ENCODE peak calls at places on chromosomes 6 and 20, in four cellular contexts. Y is cardiac muscle cell, F is GM23338, B is LoVo. V is an unnamed sample.
A peak's percentile ranks its signal among the peaks of the same experiment; 100 is the strongest.

GRCh38 chr6:27871919-27872633 is 40.1 kb downstream of the OR2B2 start:
- DNase-seq in F (peak; percentile 93), Y (peak; percentile 98), B (peak; percentile 92), V (peak; percentile 97)

GRCh38 chr20:4027590-4028265 is 12.4 kb upstream of the RNF24 start:
- DNase-seq in B (no peak), Y (no peak), F (no peak), V (no peak)

GRCh38 chr6:14746139-14746837 is 499.6 kb upstream of the JARID2 start:
- DNase-seq in B (no peak), Y (no peak), F (no peak), V (no peak)

GRCh38 chr6:39823187-39823815 is 31.1 kb downstream of the DAAM2 start:
- DNase-seq in B (no peak), F (no peak), Y (peak; percentile 38), V (no peak)

GRCh38 chr6:65113581-65113980 is 593.4 kb downstream of the EYS start:
- DNase-seq in B (no peak), Y (peak; percentile 11), F (no peak), V (no peak)

GRCh38 chr20:54200487-54201267 is 7.2 kb upstream of the PFDN4 start:
- DNase-seq in B (peak; percentile 38), F (no peak), Y (no peak), V (no peak)

GRCh38 chr20:53872561-53873248 is 197.7 kb downstream of the BCAS1 start:
- DNase-seq in F (no peak), Y (peak; percentile 34), B (no peak), V (peak; percentile 55)

GRCh38 chr6:27546522-27546921 is 73.6 kb upstream of the ZNF184 start:
- DNase-seq in Y (no peak), F (no peak), B (no peak), V (no peak)

GRCh38 chr6:168852336-168852884 is 401.2 kb downstream of the THBS2 start:
- DNase-seq in Y (no peak), F (no peak), B (no peak), V (no peak)

GRCh38 chr20:6122873-6123649 is at the start of gene FERMT1:
- DNase-seq in F (peak; percentile 78), B (peak; percentile 85), Y (peak; percentile 78), V (no peak)

GRCh38 chr6:111590209-111590955 is 15.3 kb downstream of the TRAF3IP2 start:
- DNase-seq in B (no peak), F (no peak), Y (no peak), V (no peak)

GRCh38 chr20:63092660-63093215 is 86.0 kb upstream of the BHLHE23 start:
- DNase-seq in B (no peak), Y (no peak), F (no peak), V (no peak)

GRCh38 chr6:53512631-53513030 is 32.3 kb downstream of the GCLC start:
- DNase-seq in F (no peak), Y (no peak), B (no peak), V (no peak)

GRCh38 chr6:169905041-169905807 is 153.8 kb downstream of the ERMARD start:
- DNase-seq in F (no peak), Y (peak; percentile 95), B (no peak), V (no peak)

GRCh38 chr6:84568971-84569370 is 195.4 kb downstream of the TBX18 start:
- DNase-seq in Y (peak; percentile 80), F (peak; percentile 58), B (no peak), V (no peak)